ENCODE peak calls at places on chromosome 1, in six cellular contexts. R, M, V, Y, X and N are unnamed samples.

GRCh38 chr1:25450894-25451293 is 20.2 kb downstream of the MACO1 start:
- DNase-seq in M (no peak), R (no peak), V (no peak), Y (no peak), X (no peak), N (no peak)

GRCh38 chr1:6275826-6276764 is 15.2 kb upstream of the GPR153 start:
- DNase-seq in V (peak; percentile 84), Y (no peak), M (no peak), X (peak; percentile 78), R (no peak), N (peak; percentile 68)

GRCh38 chr1:29410476-29410875 is 174.2 kb downstream of the PTPRU start:
- DNase-seq in X (no peak), R (no peak), Y (no peak), M (no peak), V (no peak), N (no peak)

GRCh38 chr1:206041640-206042039 is 11.3 kb upstream of the RHEX start:
- DNase-seq in X (no peak), R (peak; percentile 43), M (no peak), V (no peak), Y (no peak), N (no peak)

GRCh38 chr1:113792471-113792870 is 19.8 kb downstream of the RSBN1 start:
- DNase-seq in R (no peak), X (no peak), M (no peak), V (no peak), Y (no peak), N (no peak)

GRCh38 chr1:156870734-156871133 is 10.1 kb downstream of the NTRK1 start:
- DNase-seq in X (peak; percentile 55), M (no peak), V (no peak), R (no peak), Y (no peak), N (peak; percentile 57)

GRCh38 chr1:18320051-18320450 is 160.7 kb upstream of the KLHDC7A start:
- DNase-seq in X (no peak), V (no peak), R (no peak), Y (no peak), M (no peak), N (no peak)

GRCh38 chr1:13541435-13542215 is 27.8 kb upstream of the LRRC38 start:
- DNase-seq in Y (no peak), R (no peak), V (no peak), X (no peak), M (no peak), N (no peak)

GRCh38 chr1:191508239-191508638 is 650.0 kb upstream of the RGS18 start:
- DNase-seq in V (no peak), X (no peak), R (no peak), Y (no peak), M (no peak), N (no peak)

GRCh38 chr1:8809342-8809736 is 8.1 kb downstream of the RERE start:
- DNase-seq in Y (no peak), X (no peak), R (no peak), M (no peak), V (no peak), N (no peak)

GRCh38 chr1:160127865-160128523 is 12.4 kb downstream of the ATP1A2 start:
- DNase-seq in Y (no peak), M (no peak), R (no peak), X (peak; percentile 54), V (peak; percentile 65), N (peak; percentile 8)

GRCh38 chr1:30778156-30778978 is 20.8 kb upstream of the LAPTM5 start:
- DNase-seq in X (peak; percentile 94), M (peak; percentile 27), V (peak; percentile 65), Y (no peak), R (no peak), N (no peak)

GRCh38 chr1:172089768-172090510 is 248.6 kb downstream of the DNM3 start:
- DNase-seq in M (no peak), X (peak; percentile 66), R (peak; percentile 50), V (peak; percentile 29), Y (peak; percentile 35), N (no peak)

GRCh38 chr1:157025856-157026255 is 19.7 kb downstream of the ARHGEF11 start:
- DNase-seq in M (no peak), R (no peak), X (peak; percentile 62), Y (no peak), V (no peak), N (no peak)

DNA sequence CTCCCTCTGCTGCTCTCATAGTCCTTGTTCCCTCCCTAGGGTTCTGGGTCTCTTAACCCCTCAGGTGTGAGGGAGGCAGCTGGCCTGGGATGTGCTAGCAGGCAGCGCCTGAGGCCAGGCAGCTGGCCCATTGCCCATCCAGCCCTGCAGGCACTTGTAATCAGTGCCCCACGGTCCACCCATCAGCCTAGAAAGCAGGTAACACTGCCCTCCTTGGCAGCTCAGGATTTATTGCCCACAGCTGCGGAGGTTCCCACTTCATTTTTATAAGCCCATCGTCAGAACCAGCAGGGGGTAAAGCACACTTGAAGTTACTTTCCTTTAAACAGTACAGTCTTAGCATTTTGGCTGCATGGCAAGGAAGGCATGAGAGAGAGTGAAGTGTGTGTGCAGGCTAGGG is 70.6 kb downstream of the TMEM53 start:
- DNase-seq in Y (no peak), V (no peak), X (no peak), M (no peak), R (no peak), N (no peak)
- H3K27me3 ChIP-seq in Y (no peaks in the 10 kb centered on the region), V (peaks cover 4% of the 10 kb centered on the region), X (peaks cover 3% of the 10 kb centered on the region), M (no peaks in the 10 kb centered on the region), R (no peaks in the 10 kb centered on the region), N (peaks cover 12% of the 10 kb centered on the region)

GRCh38 chr1:151475175-151475574 is 15.9 kb upstream of the POGZ start:
- DNase-seq in R (no peak), Y (no peak), X (no peak), M (no peak), V (no peak), N (no peak)
- H3K4me3 ChIP-seq in R (no peak overlapping the region), Y (no peak overlapping the region), X (no peak overlapping the region), M (no peak overlapping the region), V (no peak overlapping the region), N (no peak overlapping the region)

GRCh38 chr1:51924455-51924854 is 45.9 kb upstream of the NRDC start:
- DNase-seq in M (no peak), V (no peak), Y (no peak), R (no peak), X (no peak), N (peak; percentile 56)
- TF ChIP-seq CTCF in M (no peak), V (no peak), Y (no peak), R (no peak), X (no peak), N (no peak)

GRCh38 chr1:230426246-230427101 is at the start of gene PGBD5:
- DNase-seq in Y (peak; percentile 4), X (peak; percentile 73), V (peak; percentile 75), M (no peak), R (peak; percentile 92), N (peak; percentile 2)

GRCh38 chr1:230429072-230429735 is 3.1 kb upstream of the PGBD5 start:
- DNase-seq in Y (no peak), M (no peak), X (no peak), V (no peak), R (no peak), N (no peak)

GRCh38 chr1:230427981-230428380 is 1.8 kb upstream of the PGBD5 start:
- DNase-seq in X (no peak), M (no peak), Y (no peak), V (no peak), R (no peak), N (no peak)

GRCh38 chr1:230425252-230426061 is 675 bp downstream of the PGBD5 start:
- DNase-seq in R (peak; percentile 28), M (no peak), V (no peak), Y (no peak), X (peak; percentile 10), N (no peak)

DNA sequence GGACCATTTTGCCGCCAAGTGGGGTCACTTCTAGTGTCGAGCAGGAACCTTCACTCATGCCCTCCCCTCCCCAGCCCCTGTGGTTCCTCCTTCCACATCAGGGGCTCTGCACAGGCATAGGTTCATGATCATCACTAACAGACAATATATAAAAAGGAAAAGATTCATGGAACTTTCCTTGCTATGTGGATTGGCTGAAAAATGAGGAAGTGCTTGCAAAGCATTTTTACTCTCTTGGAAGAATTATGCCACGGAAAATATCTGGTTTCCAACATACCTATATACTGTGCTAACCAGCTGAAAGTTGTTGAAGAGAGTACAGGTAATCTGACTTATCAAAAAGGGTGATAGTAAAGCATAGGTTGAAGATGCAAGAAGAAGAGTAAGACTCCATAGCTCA is 1.3 kb upstream of the PGBD5 start:
- DNase-seq in Y (no peak), R (no peak), X (no peak), V (no peak), M (no peak), N (no peak)
- H3K27me3 ChIP-seq in Y (peaks cover 24% of the 10 kb centered on the region), R (peaks cover 4% of the 10 kb centered on the region), X (peaks cover 50% of the 10 kb centered on the region), V (peaks cover 8% of the 10 kb centered on the region), M (peaks cover 7% of the 10 kb centered on the region), N (peaks cover 19% of the 10 kb centered on the region)